ENCODE peak calls at places on chromosome 3, in ten cellular contexts. One of them, this sample, is unnamed.

GRCh38 chr3:46405301-46406079 is 1.4 kb downstream of the CCR5AS start:
- DNase-seq in hepatocyte: peak; percentile 71
- DNase-seq in cardiac muscle cell: no peak
- DNase-seq in fibroblast of lung: no peak
- DNase-seq in left ventricle myocardium inferior: no peak
- DNase-seq in transverse colon: peak; percentile 73
- DNase-seq in mammary epithelial cell: no peak
- DNase-seq in MM.1S: no peak
- DNase-seq in HCT116: no peak
- DNase-seq in stomach: peak; percentile 65
- DNase-seq in this sample: no peak

GRCh38 chr3:27114684-27115083 is 254.5 kb downstream of the NEK10 start:
- DNase-seq in hepatocyte: no peak
- DNase-seq in cardiac muscle cell: no peak
- DNase-seq in fibroblast of lung: peak; percentile 57
- DNase-seq in left ventricle myocardium inferior: no peak
- DNase-seq in transverse colon: no peak
- DNase-seq in mammary epithelial cell: peak; percentile 46
- DNase-seq in MM.1S: no peak
- DNase-seq in HCT116: no peak
- DNase-seq in stomach: no peak
- DNase-seq in this sample: no peak

GRCh38 chr3:158381274-158381868 is 189.6 kb upstream of the MLF1 start:
- DNase-seq in hepatocyte: no peak
- DNase-seq in cardiac muscle cell: no peak
- DNase-seq in fibroblast of lung: peak; percentile 30
- DNase-seq in left ventricle myocardium inferior: no peak
- DNase-seq in transverse colon: no peak
- DNase-seq in mammary epithelial cell: peak; percentile 6
- DNase-seq in MM.1S: no peak
- DNase-seq in HCT116: no peak
- DNase-seq in stomach: no peak
- DNase-seq in this sample: peak; percentile 2

GRCh38 chr3:189430166-189430565 is 201.0 kb upstream of the TP63 start:
- DNase-seq in hepatocyte: no peak
- DNase-seq in cardiac muscle cell: no peak
- DNase-seq in fibroblast of lung: no peak
- DNase-seq in left ventricle myocardium inferior: no peak
- DNase-seq in transverse colon: no peak
- DNase-seq in mammary epithelial cell: no peak
- DNase-seq in MM.1S: no peak
- DNase-seq in HCT116: no peak
- DNase-seq in stomach: no peak
- DNase-seq in this sample: no peak

GRCh38 chr3:24088782-24089181 is 143.7 kb downstream of the NR1D2 start:
- DNase-seq in hepatocyte: peak; percentile 35
- DNase-seq in cardiac muscle cell: peak; percentile 58
- DNase-seq in fibroblast of lung: peak; percentile 11
- DNase-seq in left ventricle myocardium inferior: no peak
- DNase-seq in transverse colon: no peak
- DNase-seq in mammary epithelial cell: peak; percentile 20
- DNase-seq in MM.1S: peak; percentile 18
- DNase-seq in HCT116: peak; percentile 28
- DNase-seq in stomach: no peak
- DNase-seq in this sample: peak; percentile 28

GRCh38 chr3:190339130-190339529 is 16.9 kb upstream of the CLDN1 start:
- DNase-seq in hepatocyte: no peak
- DNase-seq in cardiac muscle cell: peak; percentile 35
- DNase-seq in fibroblast of lung: peak; percentile 63
- DNase-seq in left ventricle myocardium inferior: no peak
- DNase-seq in transverse colon: no peak
- DNase-seq in mammary epithelial cell: peak; percentile 78
- DNase-seq in MM.1S: peak; percentile 35
- DNase-seq in HCT116: peak; percentile 18
- DNase-seq in stomach: no peak
- DNase-seq in this sample: peak; percentile 95

GRCh38 chr3:122646146-122646988 is 34.3 kb upstream of the PARP14 start:
- DNase-seq in hepatocyte: no peak
- DNase-seq in cardiac muscle cell: peak; percentile 19
- DNase-seq in fibroblast of lung: no peak
- DNase-seq in left ventricle myocardium inferior: no peak
- DNase-seq in transverse colon: no peak
- DNase-seq in mammary epithelial cell: no peak
- DNase-seq in MM.1S: no peak
- DNase-seq in HCT116: no peak
- DNase-seq in stomach: no peak
- DNase-seq in this sample: no peak

GRCh38 chr3:148697311-148698189 is at the start of gene AGTR1:
- DNase-seq in hepatocyte: peak; percentile 48
- DNase-seq in cardiac muscle cell: peak; percentile 50
- DNase-seq in fibroblast of lung: peak; percentile 47
- DNase-seq in left ventricle myocardium inferior: peak; percentile 72
- DNase-seq in transverse colon: peak; percentile 12
- DNase-seq in mammary epithelial cell: no peak
- DNase-seq in MM.1S: no peak
- DNase-seq in HCT116: no peak
- DNase-seq in stomach: peak; percentile 28
- DNase-seq in this sample: peak; percentile 29

GRCh38 chr3:134652409-134652831 is 1.6 kb upstream of the KY start:
- DNase-seq in hepatocyte: no peak
- DNase-seq in cardiac muscle cell: peak; percentile 25
- DNase-seq in fibroblast of lung: peak; percentile 22
- DNase-seq in left ventricle myocardium inferior: no peak
- DNase-seq in transverse colon: no peak
- DNase-seq in mammary epithelial cell: no peak
- DNase-seq in MM.1S: no peak
- DNase-seq in HCT116: no peak
- DNase-seq in stomach: peak; percentile 28
- DNase-seq in this sample: no peak
- H3K27me3 ChIP-seq in hepatocyte: peaks cover 51% of the 10 kb centered on the region
- H3K27me3 ChIP-seq in cardiac muscle cell: peaks cover 57% of the 10 kb centered on the region
- H3K27me3 ChIP-seq in fibroblast of lung: no peaks in the 10 kb centered on the region
- H3K27me3 ChIP-seq in left ventricle myocardium inferior: peaks cover 20% of the 10 kb centered on the region
- H3K27me3 ChIP-seq in transverse colon: peaks cover 15% of the 10 kb centered on the region
- H3K27me3 ChIP-seq in mammary epithelial cell: peaks cover 5% of the 10 kb centered on the region
- H3K27me3 ChIP-seq in MM.1S: no peaks in the 10 kb centered on the region
- H3K27me3 ChIP-seq in HCT116: peaks cover 24% of the 10 kb centered on the region
- H3K27me3 ChIP-seq in stomach: peaks cover 12% of the 10 kb centered on the region
- H3K27me3 ChIP-seq in this sample: peaks cover 55% of the 10 kb centered on the region

DNA sequence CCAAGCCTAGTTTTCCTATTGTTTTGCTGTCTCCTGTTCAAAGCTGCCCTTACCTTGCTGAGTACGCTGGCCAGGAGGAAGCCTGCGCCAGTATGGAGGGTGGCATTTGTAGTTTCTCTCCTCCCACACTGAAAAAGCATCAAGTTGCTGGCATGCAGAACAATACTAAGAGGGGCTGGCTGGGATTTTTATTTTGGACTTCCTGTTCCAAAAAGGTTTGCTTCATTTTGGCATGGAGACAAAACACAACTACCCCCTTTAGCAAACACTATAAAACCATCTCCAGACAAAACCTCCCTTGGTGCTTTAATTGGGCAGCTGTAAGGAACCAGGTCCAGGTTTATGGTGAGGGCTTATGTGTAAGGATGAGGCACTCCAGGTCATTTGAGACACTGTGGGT is 457.6 kb downstream of the PDCD6IP start:
- DNase-seq in hepatocyte: peak; percentile 33
- DNase-seq in cardiac muscle cell: no peak
- DNase-seq in fibroblast of lung: no peak
- DNase-seq in left ventricle myocardium inferior: no peak
- DNase-seq in transverse colon: no peak
- DNase-seq in mammary epithelial cell: no peak
- DNase-seq in MM.1S: no peak
- DNase-seq in HCT116: no peak
- DNase-seq in stomach: no peak
- DNase-seq in this sample: peak; percentile 86
- H3K4me1 ChIP-seq in hepatocyte: peaks cover 13% of the 10 kb centered on the region
- H3K4me1 ChIP-seq in cardiac muscle cell: peaks cover 23% of the 10 kb centered on the region
- H3K4me1 ChIP-seq in fibroblast of lung: no peaks in the 10 kb centered on the region
- H3K4me1 ChIP-seq in left ventricle myocardium inferior: peaks cover 7% of the 10 kb centered on the region
- H3K4me1 ChIP-seq in transverse colon: peaks cover 15% of the 10 kb centered on the region
- H3K4me1 ChIP-seq in mammary epithelial cell: no peaks in the 10 kb centered on the region
- H3K4me1 ChIP-seq in MM.1S: peaks cover 3% of the 10 kb centered on the region
- H3K4me1 ChIP-seq in HCT116: no peaks in the 10 kb centered on the region
- H3K4me1 ChIP-seq in stomach: peaks cover 4% of the 10 kb centered on the region
- H3K4me1 ChIP-seq in this sample: peaks cover 70% of the 10 kb centered on the region

GRCh38 chr3:125398952-125399351 is 23.8 kb upstream of the ZNF148 start:
- DNase-seq in hepatocyte: peak; percentile 13
- DNase-seq in cardiac muscle cell: no peak
- DNase-seq in fibroblast of lung: no peak
- DNase-seq in left ventricle myocardium inferior: no peak
- DNase-seq in transverse colon: no peak
- DNase-seq in mammary epithelial cell: peak; percentile 51
- DNase-seq in MM.1S: no peak
- DNase-seq in HCT116: no peak
- DNase-seq in stomach: no peak
- DNase-seq in this sample: no peak
- TF ChIP-seq CTCF in hepatocyte: no peak
- TF ChIP-seq CTCF in cardiac muscle cell: no peak
- TF ChIP-seq CTCF in fibroblast of lung: no peak
- TF ChIP-seq CTCF in left ventricle myocardium inferior: no peak
- TF ChIP-seq CTCF in transverse colon: no peak
- TF ChIP-seq CTCF in mammary epithelial cell: no peak
- TF ChIP-seq CTCF in MM.1S: no peak
- TF ChIP-seq CTCF in HCT116: no peak
- TF ChIP-seq CTCF in stomach: no peak
- TF ChIP-seq CTCF in this sample: no peak

GRCh38 chr3:185149591-185149990 is 3.3 kb downstream of the C3orf70 start:
- DNase-seq in hepatocyte: no peak
- DNase-seq in cardiac muscle cell: no peak
- DNase-seq in fibroblast of lung: no peak
- DNase-seq in left ventricle myocardium inferior: no peak
- DNase-seq in transverse colon: no peak
- DNase-seq in mammary epithelial cell: no peak
- DNase-seq in MM.1S: no peak
- DNase-seq in HCT116: no peak
- DNase-seq in stomach: no peak
- DNase-seq in this sample: no peak

GRCh38 chr3:185151959-185152432 is 864 bp downstream of the C3orf70 start:
- DNase-seq in hepatocyte: no peak
- DNase-seq in cardiac muscle cell: peak; percentile 38
- DNase-seq in fibroblast of lung: no peak
- DNase-seq in left ventricle myocardium inferior: peak; percentile 64
- DNase-seq in transverse colon: no peak
- DNase-seq in mammary epithelial cell: no peak
- DNase-seq in MM.1S: no peak
- DNase-seq in HCT116: no peak
- DNase-seq in stomach: no peak
- DNase-seq in this sample: peak; percentile 39

GRCh38 chr3:185150561-185150960 is 2.3 kb downstream of the C3orf70 start:
- DNase-seq in hepatocyte: no peak
- DNase-seq in cardiac muscle cell: no peak
- DNase-seq in fibroblast of lung: no peak
- DNase-seq in left ventricle myocardium inferior: no peak
- DNase-seq in transverse colon: no peak
- DNase-seq in mammary epithelial cell: no peak
- DNase-seq in MM.1S: no peak
- DNase-seq in HCT116: no peak
- DNase-seq in stomach: no peak
- DNase-seq in this sample: no peak

GRCh38 chr3:185152433-185153169 is at the start of gene C3orf70:
- DNase-seq in hepatocyte: peak; percentile 74
- DNase-seq in cardiac muscle cell: peak; percentile 66
- DNase-seq in fibroblast of lung: peak; percentile 65
- DNase-seq in left ventricle myocardium inferior: peak; percentile 75
- DNase-seq in transverse colon: peak; percentile 69
- DNase-seq in mammary epithelial cell: peak; percentile 25
- DNase-seq in MM.1S: peak; percentile 82
- DNase-seq in HCT116: no peak
- DNase-seq in stomach: peak; percentile 60
- DNase-seq in this sample: peak; percentile 56

DNA sequence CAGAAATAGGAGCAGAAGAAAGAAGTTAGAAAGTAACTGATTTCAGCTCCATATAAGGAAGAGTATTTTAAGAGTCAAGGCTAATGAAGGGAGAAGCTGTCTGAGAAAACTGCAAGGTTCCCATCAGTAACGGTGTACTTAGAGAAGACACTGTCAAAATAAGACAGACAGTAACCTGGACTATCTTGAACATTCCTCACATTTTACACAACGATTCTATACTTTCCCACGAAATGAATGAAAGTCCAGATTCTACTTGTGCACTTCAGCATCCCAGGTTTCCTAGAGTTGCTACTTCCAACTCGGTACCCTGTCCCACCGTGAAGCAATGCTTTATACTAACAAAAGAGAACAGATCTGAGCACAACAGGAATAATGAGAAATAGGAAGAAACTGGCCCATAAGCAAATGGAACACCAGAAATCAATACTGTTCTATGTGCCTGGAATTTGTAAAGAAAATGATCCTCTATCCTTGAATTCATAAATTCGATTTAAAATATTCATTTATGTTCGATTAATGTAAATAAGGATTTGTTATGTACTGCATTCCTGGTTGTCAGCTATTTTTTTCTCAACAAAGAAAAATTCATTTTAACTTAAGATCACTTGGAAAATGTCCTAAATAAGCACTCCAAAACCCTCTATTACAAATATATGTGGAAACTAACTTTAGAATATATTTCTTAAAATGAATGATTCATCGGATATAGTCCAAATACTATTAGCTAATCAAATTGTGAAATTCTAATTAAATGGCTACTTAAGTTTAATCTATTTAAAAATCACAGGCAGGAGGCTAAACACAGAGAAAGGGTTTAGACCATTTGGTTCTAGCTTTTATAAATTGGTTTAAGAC is 1.5 kb downstream of the C3orf70 start:
- DNase-seq in hepatocyte: no peak
- DNase-seq in cardiac muscle cell: peak; percentile 2
- DNase-seq in fibroblast of lung: peak; percentile 5
- DNase-seq in left ventricle myocardium inferior: no peak
- DNase-seq in transverse colon: no peak
- DNase-seq in mammary epithelial cell: no peak
- DNase-seq in MM.1S: no peak
- DNase-seq in HCT116: no peak
- DNase-seq in stomach: no peak
- DNase-seq in this sample: no peak
- H3K27me3 ChIP-seq in hepatocyte: peaks cover 39% of the 10 kb centered on the region
- H3K27me3 ChIP-seq in cardiac muscle cell: peaks cover 73% of the 10 kb centered on the region
- H3K27me3 ChIP-seq in fibroblast of lung: peaks cover 6% of the 10 kb centered on the region
- H3K27me3 ChIP-seq in left ventricle myocardium inferior: peaks cover 87% of the 10 kb centered on the region
- H3K27me3 ChIP-seq in transverse colon: peaks cover 4% of the 10 kb centered on the region
- H3K27me3 ChIP-seq in mammary epithelial cell: peaks cover 46% of the 10 kb centered on the region
- H3K27me3 ChIP-seq in MM.1S: peaks cover 9% of the 10 kb centered on the region
- H3K27me3 ChIP-seq in HCT116: peaks cover 51% of the 10 kb centered on the region
- H3K27me3 ChIP-seq in stomach: peaks cover 46% of the 10 kb centered on the region
- H3K27me3 ChIP-seq in this sample: peaks cover 71% of the 10 kb centered on the region